ENCODE peak calls at places on chromosomes 6 and 20, in five cellular contexts. M is HepG2, Z is SK-N-SH, F is K562, N is GM12878. C is an unnamed sample.

GRCh38 chr20:50339196-50339901 is 148.7 kb downstream of the CEBPB start:
- DNase-seq in M (no peak), Z (peak), F (no peak), N (no peak), C (no peak)

GRCh38 chr20:64084209-64085152 is at the start of gene LKAAEAR1:
- DNase-seq in N (no peak), Z (no peak), M (no peak), F (no peak), C (no peak)

GRCh38 chr20:32672982-32673727 is 586 bp downstream of the C20orf203 start:
- DNase-seq in N (no peak), Z (no peak), F (no peak), M (no peak), C (peak)

GRCh38 chr6:23498013-23498412 is 628.0 kb upstream of the NRSN1 start:
- DNase-seq in M (no peak), F (no peak), Z (no peak), N (no peak), C (no peak)

GRCh38 chr6:134379086-134379485 is 61.2 kb upstream of the SGK1 start:
- DNase-seq in Z (no peak), N (peak), F (no peak), M (no peak), C (no peak)

GRCh38 chr6:28880894-28881780 is 42.6 kb downstream of the TRIM27 start:
- DNase-seq in Z (peak), M (peak), F (peak), N (no peak), C (peak)

GRCh38 chr20:44810391-44811149 is at the start of gene RIMS4:
- DNase-seq in N (no peak), F (no peak), Z (peak), M (no peak), C (peak)

GRCh38 chr6:110513001-110513400 is 36.6 kb upstream of the SLC22A16 start:
- DNase-seq in Z (no peak), F (no peak), M (no peak), N (no peak), C (no peak)

GRCh38 chr6:116012471-116012949 is 48.2 kb downstream of the FRK start:
- DNase-seq in Z (no peak), M (peak), F (no peak), N (no peak), C (no peak)

GRCh38 chr6:95577317-95578105 is at the start of gene MANEA:
- DNase-seq in F (peak), N (peak), M (peak), Z (peak), C (peak)

GRCh38 chr20:50335105-50335504 is 144.5 kb downstream of the CEBPB start:
- DNase-seq in N (no peak), M (peak), F (peak), Z (peak), C (peak)

GRCh38 chr6:111011360-111012142 is 29.7 kb downstream of the RPF2 start:
- DNase-seq in N (peak), M (peak), F (peak), Z (peak), C (peak)

GRCh38 chr6:100257661-100258395 is 206.9 kb downstream of the SIM1 start:
- DNase-seq in M (peak), Z (no peak), F (peak), N (peak), C (peak)

GRCh38 chr20:51442602-51443001 is 99.9 kb downstream of the NFATC2 start:
- DNase-seq in F (no peak), M (no peak), N (no peak), Z (no peak), C (no peak)

GRCh38 chr20:20003088-20003954 is 13.8 kb upstream of the NAA20 start:
- DNase-seq in F (no peak), Z (no peak), M (no peak), N (no peak), C (no peak)

GRCh38 chr6:27684264-27685211 is 211.6 kb upstream of the ZNF184 start:
- DNase-seq in N (peak), F (peak), Z (peak), M (peak), C (peak)

GRCh38 chr6:41917528-41917927 is 3.4 kb downstream of the MED20 start:
- DNase-seq in M (no peak), Z (no peak), N (no peak), F (no peak), C (no peak)

GRCh38 chr6:16849280-16850210 is 88.3 kb upstream of the ATXN1 start:
- DNase-seq in N (no peak), Z (no peak), M (peak), F (no peak), C (peak)

GRCh38 chr6:34232901-34233300 is 3.8 kb upstream of the HMGA1 start:
- DNase-seq in Z (no peak), F (no peak), M (no peak), N (no peak), C (no peak)

GRCh38 chr6:169846286-169847056 is 95.0 kb downstream of the ERMARD start:
- DNase-seq in Z (no peak), M (no peak), N (no peak), F (no peak), C (no peak)

GRCh38 chr6:21111399-21111725 is 482.2 kb upstream of the SOX4 start:
- DNase-seq in F (no peak), Z (no peak), N (no peak), M (peak), C (no peak)

GRCh38 chr6:53795702-53796450 is 1.1 kb downstream of the LRRC1 start:
- DNase-seq in F (no peak), Z (peak), N (no peak), M (peak), C (no peak)

GRCh38 chr20:46408281-46408731 is 1.9 kb upstream of the ELMO2 start:
- DNase-seq in M (peak), N (no peak), F (no peak), Z (no peak), C (no peak)

GRCh38 chr6:33962186-33962585 is 158.4 kb upstream of the MLN start:
- DNase-seq in F (no peak), M (no peak), N (no peak), Z (no peak), C (no peak)

GRCh38 chr6:105346052-105346451 is 56.8 kb downstream of the PREP start:
- DNase-seq in N (no peak), Z (no peak), M (peak), F (no peak), C (no peak)

GRCh38 chr6:14066782-14067406 is 50.7 kb upstream of the CD83 start:
- DNase-seq in F (peak), Z (peak), N (no peak), M (peak), C (peak)

GRCh38 chr6:106253194-106253593 is 72.4 kb downstream of the ATG5 start:
- DNase-seq in Z (no peak), N (no peak), M (no peak), F (no peak), C (no peak)

GRCh38 chr6:52745764-52746201 is 17.5 kb downstream of the GSTA2 start:
- DNase-seq in M (peak), F (no peak), Z (no peak), N (no peak), C (no peak)

GRCh38 chr6:34065470-34066283 is 80.2 kb downstream of the GRM4 start:
- DNase-seq in F (peak), M (no peak), Z (peak), N (no peak), C (no peak)

GRCh38 chr6:113089056-113089455 is 741.9 kb downstream of the RFPL4B start:
- DNase-seq in Z (no peak), N (no peak), M (peak), F (no peak), C (no peak)

GRCh38 chr6:113094781-113095180 is 747.7 kb downstream of the RFPL4B start:
- DNase-seq in Z (no peak), M (no peak), F (no peak), N (no peak), C (no peak)

GRCh38 chr6:113095836-113096235 is 748.7 kb downstream of the RFPL4B start:
- DNase-seq in F (no peak), Z (no peak), N (no peak), M (no peak), C (no peak)

GRCh38 chr6:113092795-113093194 is 745.7 kb downstream of the RFPL4B start:
- DNase-seq in N (no peak), Z (no peak), F (no peak), M (no peak), C (no peak)
- TF ChIP-seq FOXM1 in N (no peak), Z (no peak), F (no peak), M (no peak), C (no peak)

GRCh38 chr20:25588491-25588890 is 3.2 kb upstream of the NINL start:
- DNase-seq in M (no peak), Z (no peak), F (no peak), N (no peak), C (no peak)

GRCh38 chr20:25580711-25581110 is 4.6 kb downstream of the NINL start:
- DNase-seq in M (no peak), F (no peak), N (no peak), Z (no peak), C (no peak)

GRCh38 chr20:25587536-25587935 is 2.2 kb upstream of the NINL start:
- DNase-seq in F (no peak), Z (no peak), M (no peak), N (no peak), C (no peak)

GRCh38 chr20:25586877-25587276 is 1.5 kb upstream of the NINL start:
- DNase-seq in Z (no peak), F (no peak), M (no peak), N (no peak), C (no peak)

GRCh38 chr20:25584905-25585704 is at the start of gene NINL:
- DNase-seq in F (peak), M (peak), N (no peak), Z (peak), C (peak)
- TF ChIP-seq FOXM1 in F (no peak), M (peak), N (no peak), Z (no peak), C (no peak)

GRCh38 chr20:53003420-53003819 is 31.3 kb downstream of the TSHZ2 start:
- DNase-seq in F (no peak), N (no peak), Z (no peak), M (no peak), C (no peak)

GRCh38 chr20:53004267-53004813 is 32.2 kb downstream of the TSHZ2 start:
- DNase-seq in F (no peak), N (no peak), M (no peak), Z (no peak), C (no peak)

GRCh38 chr20:53002786-53003185 is 30.6 kb downstream of the TSHZ2 start:
- DNase-seq in M (no peak), F (no peak), N (no peak), Z (no peak), C (no peak)

GRCh38 chr20:52999040-52999439 is 26.9 kb downstream of the TSHZ2 start:
- DNase-seq in N (no peak), Z (no peak), M (no peak), F (no peak), C (no peak)

DNA sequence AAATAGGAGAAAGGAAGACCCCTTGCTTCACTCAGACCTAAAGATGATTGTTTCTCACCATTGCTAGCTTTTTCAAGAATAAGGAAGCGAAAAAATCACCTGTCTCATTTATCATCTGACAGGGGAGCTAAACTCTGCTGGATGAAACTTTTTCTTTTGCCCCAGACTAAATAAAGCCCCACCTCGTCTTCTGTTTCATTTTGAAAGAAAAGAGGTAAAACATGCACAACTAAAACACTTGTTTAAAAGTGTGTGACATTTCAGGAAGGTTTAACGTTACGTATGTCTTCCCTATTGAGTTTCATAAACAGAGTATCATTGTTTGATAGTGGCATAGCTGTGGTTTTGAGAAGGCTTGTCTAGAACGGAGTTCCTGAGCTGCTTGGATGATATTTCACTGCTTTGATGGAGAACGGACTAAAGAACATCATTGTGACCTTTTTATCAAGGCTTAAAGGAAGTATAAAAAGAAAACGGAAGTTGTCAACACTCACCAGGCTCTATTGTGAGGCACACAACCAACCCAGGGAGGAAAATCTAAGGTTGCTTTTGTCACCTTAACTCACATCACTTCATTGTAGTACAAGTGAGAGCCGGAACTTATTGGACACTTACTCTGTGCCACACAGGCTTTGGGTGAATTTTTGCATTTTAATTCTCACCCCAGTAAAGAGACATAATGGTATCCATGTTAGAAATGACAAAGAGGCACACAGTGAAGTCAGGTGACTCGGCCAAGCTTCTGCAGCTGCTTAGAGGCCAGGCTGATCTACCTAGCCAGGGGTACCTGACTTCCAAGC is 29.5 kb downstream of the TSHZ2 start:
- DNase-seq in N (peak), F (no peak), Z (no peak), M (no peak), C (no peak)
- TF ChIP-seq FOXM1 in N (no peak), F (no peak), Z (no peak), M (no peak), C (no peak)

DNA sequence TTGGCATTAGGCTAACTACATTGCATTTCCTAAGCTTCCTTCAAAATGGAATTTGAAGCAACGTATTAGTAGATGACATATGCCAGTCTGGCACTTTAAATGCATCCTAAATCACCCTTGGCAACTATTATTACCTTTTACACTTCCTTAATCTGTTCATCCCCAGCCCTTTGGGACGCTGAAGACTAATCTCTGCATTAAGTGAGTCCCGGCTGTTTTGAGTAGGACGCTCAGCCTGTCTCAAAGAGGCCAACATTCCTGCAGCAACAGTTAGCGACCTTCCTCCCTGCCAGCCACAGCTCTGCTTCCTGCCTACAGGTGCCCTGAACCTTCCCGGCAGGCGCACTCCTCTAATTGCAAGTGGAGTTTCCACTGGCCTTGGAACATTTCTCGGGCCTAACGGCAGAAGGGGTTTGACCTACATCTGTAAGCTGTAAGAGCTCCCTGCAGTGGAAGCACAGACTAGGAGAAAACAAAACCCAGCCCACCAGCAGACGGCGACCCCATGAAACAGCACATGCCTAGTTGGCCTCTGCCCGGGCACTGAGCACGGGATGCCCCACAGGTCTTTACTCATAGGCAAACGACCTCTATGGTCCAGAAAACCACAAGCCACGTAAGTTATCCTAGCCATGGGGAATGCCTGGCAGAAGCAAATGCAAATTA is 138.0 kb downstream of the DTNBP1 start:
- DNase-seq in M (no peak), Z (no peak), N (no peak), F (no peak), C (no peak)
- TF ChIP-seq FOXM1 in M (no peak), Z (no peak), N (no peak), F (no peak), C (no peak)

GRCh38 chr6:73309784-73310502 is 44.1 kb downstream of the DPPA5 start:
- DNase-seq in Z (peak), F (peak), M (no peak), N (no peak), C (no peak)
- TF ChIP-seq FOXM1 in Z (no peak), F (no peak), M (no peak), N (no peak), C (no peak)

DNA sequence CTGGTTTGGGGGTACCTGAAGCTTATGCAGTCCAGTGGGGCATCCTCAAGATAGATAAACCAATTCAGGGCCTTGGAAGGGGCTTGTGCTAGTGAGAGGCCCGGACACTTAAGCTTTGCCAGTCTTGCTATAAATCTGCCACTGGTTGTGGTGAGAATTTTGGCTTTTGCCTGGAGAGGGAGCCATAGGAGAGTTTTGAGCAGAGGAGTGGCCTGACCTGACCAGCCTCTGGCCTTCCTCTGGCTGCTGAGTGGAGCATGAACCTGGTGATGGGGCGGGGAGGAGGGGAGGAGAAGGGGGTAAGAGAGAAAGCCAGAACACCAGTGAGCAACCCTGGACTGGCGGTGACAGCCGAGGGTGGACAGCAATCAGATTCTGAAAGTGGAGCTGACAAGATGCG is 7.1 kb downstream of the TMEM74B start:
- DNase-seq in F (peak), Z (peak), M (peak), N (no peak), C (peak)
- TF ChIP-seq FOXM1 in F (no peak), Z (no peak), M (no peak), N (no peak), C (no peak)

GRCh38 chr20:3471397-3472021 is 691 bp downstream of the ATRN start:
- DNase-seq in M (no peak), Z (peak), N (no peak), F (no peak), C (no peak)

GRCh38 chr20:3472105-3472504 is 1.3 kb downstream of the ATRN start:
- DNase-seq in N (no peak), F (no peak), Z (no peak), M (peak), C (no peak)

GRCh38 chr20:3470627-3471396 is at the start of gene ATRN:
- DNase-seq in M (peak), N (peak), F (peak), Z (peak), C (peak)

GRCh38 chr20:3473324-3473723 is 2.5 kb downstream of the ATRN start:
- DNase-seq in F (no peak), Z (no peak), N (no peak), M (no peak), C (no peak)

GRCh38 chr20:3473944-3474343 is 3.1 kb downstream of the ATRN start:
- DNase-seq in N (no peak), F (no peak), M (no peak), Z (no peak), C (no peak)
- TF ChIP-seq FOXM1 in N (no peak), F (no peak), M (no peak), Z (no peak), C (no peak)

C was measured in HEK293T.